ENCODE peak calls at places on chromosomes 13 and 19, in eight cellular contexts. C is AG04450, H is cardiac fibroblast, L is fibroblast of the aortic adventitia, J is H1, F is fibroblast of mammary gland, B is kidney, D is fibroblast of lung. I is an unnamed sample.

GRCh38 chr13:23372264-23372905 is 61.1 kb downstream of the SACS start:
- DNase-seq in C (no peak), H (peak; percentile 83), L (peak; percentile 81), J (no peak), F (peak; percentile 56), B (no peak), D (peak; percentile 73), I (no peak)

GRCh38 chr13:24693862-24694471 is 13.8 kb downstream of the ATP12A start:
- DNase-seq in C (no peak), H (peak; percentile 60), L (peak; percentile 46), J (peak; percentile 75), F (peak; percentile 60), B (no peak), D (peak; percentile 67), I (no peak)

GRCh38 chr13:95624020-95624419 is 20.5 kb downstream of the DZIP1 start:
- DNase-seq in C (no peak), H (peak; percentile 78), L (peak; percentile 73), J (peak; percentile 48), F (peak; percentile 65), B (no peak), D (peak; percentile 72), I (no peak)

GRCh38 chr13:30216111-30216510 is 91.2 kb downstream of the KATNAL1 start:
- DNase-seq in C (no peak), H (peak; percentile 3), L (no peak), J (no peak), F (no peak), B (no peak), D (no peak), I (no peak)

GRCh38 chr19:11169896-11170678 is 14.5 kb upstream of the SPC24 start:
- DNase-seq in C (no peak), H (peak; percentile 78), L (no peak), J (no peak), F (peak; percentile 97), B (no peak), D (peak; percentile 42), I (peak; percentile 74)

GRCh38 chr19:33821871-33822270 is 25.2 kb downstream of the KCTD15 start:
- DNase-seq in C (no peak), H (no peak), L (peak; percentile 6), J (peak; percentile 16), F (no peak), B (no peak), D (no peak), I (no peak)

GRCh38 chr19:4108767-4109625 is 14.9 kb downstream of the MAP2K2 start:
- DNase-seq in C (no peak), H (no peak), L (no peak), J (no peak), F (no peak), B (no peak), D (no peak), I (no peak)

GRCh38 chr13:74290324-74290773 is 156.1 kb upstream of the KLF12 start:
- DNase-seq in C (peak; percentile 48), H (peak; percentile 92), L (peak; percentile 94), J (no peak), F (peak; percentile 91), B (no peak), D (peak; percentile 77), I (peak; percentile 86)

GRCh38 chr19:48872182-48872883 is at the start of gene PPP1R15A:
- DNase-seq in C (peak; percentile 96), H (peak; percentile 99), L (peak; percentile 98), J (peak; percentile 100), F (peak; percentile 97), B (peak; percentile 99), D (peak; percentile 98), I (peak; percentile 89)

GRCh38 chr13:32073180-32073864 is 41.7 kb downstream of the FRY start:
- DNase-seq in C (no peak), H (no peak), L (no peak), J (no peak), F (peak; percentile 14), B (no peak), D (no peak), I (no peak)

GRCh38 chr13:99982021-99982740 is 597 bp downstream of the ZIC2 start:
- DNase-seq in C (no peak), H (no peak), L (no peak), J (no peak), F (no peak), B (peak; percentile 71), D (no peak), I (no peak)

GRCh38 chr19:40237791-40238190 is 11.3 kb upstream of the CCNP start:
- DNase-seq in C (no peak), H (no peak), L (no peak), J (no peak), F (no peak), B (peak; percentile 48), D (no peak), I (no peak)

GRCh38 chr19:42132030-42132628 is at the start of gene POU2F2:
- DNase-seq in C (no peak), H (no peak), L (no peak), J (peak; percentile 69), F (no peak), B (peak; percentile 85), D (no peak), I (no peak)
- H3K4me3 ChIP-seq in C (peak within 1 kb of the TSS; percentile 60), H (peak within 1 kb of the TSS; percentile 11), L (peak within 1 kb of the TSS; percentile 48), J (peak within 1 kb of the TSS; percentile 60), F (peak within 1 kb of the TSS; percentile 28), B (no peak within 1 kb of the TSS), D (peak within 1 kb of the TSS; percentile 29), I (peak within 1 kb of the TSS; percentile 49)

GRCh38 chr13:97223711-97224461 is 1.8 kb downstream of the MBNL2 start:
- DNase-seq in C (peak; percentile 83), H (peak; percentile 95), L (peak; percentile 97), J (peak; percentile 52), F (peak; percentile 96), B (no peak), D (peak; percentile 96), I (peak; percentile 90)

GRCh38 chr13:97226788-97227627 is 4.9 kb downstream of the MBNL2 start:
- DNase-seq in C (no peak), H (peak; percentile 74), L (no peak), J (no peak), F (no peak), B (no peak), D (no peak), I (no peak)

GRCh38 chr13:97224544-97225324 is 2.6 kb downstream of the MBNL2 start:
- DNase-seq in C (no peak), H (peak; percentile 79), L (peak; percentile 57), J (no peak), F (peak; percentile 58), B (no peak), D (peak; percentile 64), I (no peak)

GRCh38 chr13:97226013-97226412 is 3.9 kb downstream of the MBNL2 start:
- DNase-seq in C (no peak), H (no peak), L (no peak), J (no peak), F (no peak), B (no peak), D (no peak), I (no peak)

GRCh38 chr13:97225533-97225932 is 3.4 kb downstream of the MBNL2 start:
- DNase-seq in C (no peak), H (no peak), L (no peak), J (no peak), F (no peak), B (no peak), D (no peak), I (no peak)
- H3K4me3 ChIP-seq in C (peak overlapping the region; percentile 82), H (peak overlapping the region; percentile 67), L (peak overlapping the region; percentile 91), J (no peak overlapping the region), F (peak overlapping the region; percentile 74), B (peak overlapping the region; percentile 91), D (peak overlapping the region; percentile 98), I (peak overlapping the region; percentile 74)

DNA sequence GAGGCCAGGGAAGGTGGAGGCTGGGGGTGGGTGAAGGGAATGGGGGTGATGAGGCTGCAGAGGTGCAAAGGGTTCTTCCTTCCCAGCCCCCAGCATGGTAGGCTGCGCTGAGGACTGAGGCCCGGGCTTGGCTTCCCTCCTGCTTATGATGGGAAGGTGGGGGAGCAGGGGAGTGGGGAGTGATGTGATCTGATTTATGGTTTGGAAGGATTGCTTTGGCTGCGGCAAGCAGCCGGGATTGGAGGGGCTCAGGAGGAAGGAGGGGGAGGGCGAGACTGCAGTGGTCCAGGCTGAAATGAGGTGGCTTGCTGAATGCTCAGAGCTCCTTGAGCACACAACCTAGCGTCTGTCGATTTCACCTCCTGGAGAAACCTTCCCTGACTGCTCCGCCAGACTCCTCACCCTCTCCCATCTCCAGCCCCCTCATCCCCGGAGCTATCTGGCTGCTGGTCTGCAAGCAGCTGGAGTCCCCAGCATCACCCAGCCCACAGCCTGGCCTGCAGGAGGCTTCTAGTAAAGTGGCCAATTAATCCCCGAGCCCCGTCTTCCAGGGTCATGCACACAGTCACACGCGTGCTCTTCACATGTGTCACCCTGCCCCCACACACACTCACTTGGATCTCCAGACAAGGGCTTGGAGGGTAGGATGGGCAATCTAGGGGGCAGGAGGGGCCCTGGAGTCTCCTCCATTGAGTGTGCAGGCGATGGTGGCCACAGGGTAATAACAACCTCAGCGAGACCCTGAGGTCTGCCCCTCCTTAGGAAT is 733 bp upstream of the CLEC11A start:
- DNase-seq in C (no peak), H (no peak), L (no peak), J (no peak), F (peak; percentile 35), B (no peak), D (no peak), I (no peak)
- H3K4me3 ChIP-seq in C (peak overlapping the region; percentile 83), H (peak overlapping the region; percentile 19), L (peak overlapping the region; percentile 90), J (peak overlapping the region; percentile 6), F (peak overlapping the region; percentile 74), B (peak overlapping the region; percentile 68), D (peak overlapping the region; percentile 52), I (peak overlapping the region; percentile 73)

GRCh38 chr19:17952041-17952976 is 14.6 kb upstream of the KCNN1 start:
- DNase-seq in C (no peak), H (no peak), L (no peak), J (peak; percentile 66), F (no peak), B (no peak), D (no peak), I (no peak)

GRCh38 chr19:17948967-17949930 is 16.4 kb downstream of the CCDC124 start:
- DNase-seq in C (no peak), H (no peak), L (no peak), J (peak; percentile 63), F (no peak), B (peak; percentile 76), D (no peak), I (no peak)

GRCh38 chr19:17949956-17950309 is 17.0 kb upstream of the KCNN1 start:
- DNase-seq in C (no peak), H (no peak), L (no peak), J (peak; percentile 83), F (no peak), B (no peak), D (no peak), I (no peak)

GRCh38 chr19:17951151-17952040 is 15.5 kb upstream of the KCNN1 start:
- DNase-seq in C (no peak), H (no peak), L (no peak), J (peak; percentile 62), F (no peak), B (no peak), D (no peak), I (no peak)

DNA sequence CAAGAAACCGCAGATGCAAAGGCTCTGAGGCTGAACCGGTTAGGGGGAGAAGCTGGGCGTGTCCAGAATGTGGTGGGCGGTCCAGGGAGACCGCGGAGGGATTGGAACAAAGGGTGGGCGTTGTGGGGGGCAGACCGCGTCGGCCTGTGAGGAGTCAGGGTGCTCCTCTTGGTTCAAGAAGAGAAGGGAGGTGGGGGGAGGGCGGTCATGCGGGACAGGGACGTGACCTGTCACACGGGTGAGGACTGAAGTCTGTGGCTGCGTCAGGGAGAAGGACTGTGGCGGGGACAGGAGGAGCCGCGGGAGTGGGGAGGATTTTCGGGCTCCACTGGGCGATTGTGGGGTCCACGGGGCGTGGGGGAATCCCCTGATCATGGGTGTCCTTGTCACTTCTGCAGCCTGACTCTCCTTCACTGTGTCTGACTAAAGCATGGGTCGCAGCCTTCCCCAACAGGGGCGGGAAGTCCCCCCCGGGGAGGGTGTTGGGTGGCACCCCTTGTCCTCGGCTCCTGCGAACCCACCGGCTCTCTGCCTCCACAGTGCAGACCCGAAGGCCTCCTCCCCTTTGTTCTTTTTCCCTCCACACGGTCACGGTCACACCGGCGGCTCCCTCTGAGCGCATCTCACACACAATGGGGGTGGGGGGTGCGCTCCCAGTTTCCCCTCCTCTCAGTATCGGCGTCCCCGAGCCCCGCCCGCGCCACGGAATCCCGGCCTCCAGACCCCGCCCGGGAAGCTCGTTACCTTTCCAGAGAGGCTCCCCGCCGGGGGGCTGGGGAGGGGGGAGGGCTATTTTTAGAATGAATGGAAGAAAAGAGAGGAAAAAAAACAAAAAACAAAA is 16.4 kb upstream of the KCNN1 start:
- DNase-seq in C (no peak), H (no peak), L (no peak), J (peak; percentile 70), F (no peak), B (no peak), D (no peak), I (no peak)
- H3K4me3 ChIP-seq in C (no peak overlapping the region), H (no peak overlapping the region), L (no peak overlapping the region), J (peak overlapping the region; percentile 73), F (no peak overlapping the region), B (no peak overlapping the region), D (no peak overlapping the region), I (no peak overlapping the region)